ENCODE peak calls at places on chromosomes 3 and 15, in ten cellular contexts. A is CD4-positive, CD25-positive, alpha-beta regulatory T cell; R is CD8-positive, alpha-beta memory T cell; C is pancreas; U is prostate gland; H is fibroblast of lung; J is WERI-Rb-1; T is cardiac muscle cell; Z is PC-3; O is IMR-90. X is an unnamed sample. For H3K9me3, the result is how much of the 10 kb centered on the place peaks cover.

GRCh38 chr3:56997675-56998074 is 62.8 kb upstream of the SPATA12 start:
- DNase-seq in R (no peak), U (no peak), C (no peak), J (no peak), T (no peak), Z (no peak), A (no peak), H (peak), O (peak), X (no peak)

GRCh38 chr3:111859974-111860859 is 1.2 kb downstream of the PHLDB2 start:
- DNase-seq in J (peak), R (peak), H (peak), A (peak), C (peak), T (peak), U (peak), Z (peak), O (peak), X (peak)

GRCh38 chr3:12292770-12293169 is 3.9 kb downstream of the PPARG start:
- DNase-seq in H (no peak), A (no peak), O (no peak), T (no peak), U (no peak), Z (no peak), J (no peak), R (no peak), C (no peak), X (no peak)

GRCh38 chr3:133463441-133463860 is 63.6 kb downstream of the BFSP2 start:
- DNase-seq in T (no peak), J (no peak), H (no peak), U (no peak), C (no peak), A (no peak), O (no peak), Z (no peak), R (no peak), X (no peak)

GRCh38 chr3:46695177-46695961 is 1.9 kb upstream of the ALS2CL start:
- DNase-seq in R (no peak), O (no peak), C (peak), U (no peak), Z (peak), H (no peak), J (peak), T (no peak), A (peak), X (peak)

GRCh38 chr3:190671658-190672057 is 157.8 kb downstream of the IL1RAP start:
- DNase-seq in U (no peak), O (peak), R (no peak), T (no peak), H (peak), Z (peak), C (no peak), A (no peak), J (no peak), X (no peak)

GRCh38 chr3:31636063-31636462 is 103.3 kb downstream of the STT3B start:
- DNase-seq in T (no peak), Z (no peak), H (peak), R (no peak), J (no peak), A (no peak), U (no peak), O (no peak), C (no peak), X (no peak)

GRCh38 chr3:150757364-150757763 is 5.6 kb downstream of the SIAH2 start:
- DNase-seq in A (no peak), J (no peak), T (no peak), R (no peak), O (no peak), C (no peak), U (no peak), H (no peak), Z (no peak), X (no peak)

GRCh38 chr3:58536501-58537411 is at the start of gene ACOX2:
- DNase-seq in T (peak), U (peak), A (no peak), C (peak), J (no peak), R (no peak), H (peak), Z (no peak), O (peak), X (peak)

GRCh38 chr3:16050641-16051467 is 123.6 kb upstream of the GALNT15 start:
- DNase-seq in O (no peak), U (no peak), Z (no peak), A (no peak), T (no peak), J (no peak), H (no peak), R (no peak), C (no peak), X (no peak)

GRCh38 chr3:121698513-121698912 is 37.8 kb upstream of the HCLS1 start:
- DNase-seq in J (no peak), U (no peak), A (no peak), T (no peak), R (no peak), H (no peak), C (no peak), Z (no peak), O (no peak), X (no peak)

GRCh38 chr3:48897401-48898376 is 993 bp downstream of the SLC25A20 start:
- DNase-seq in O (no peak), T (no peak), C (peak), J (no peak), R (no peak), Z (peak), U (no peak), A (no peak), H (peak), X (no peak)

GRCh38 chr3:31379598-31379997 is 153.1 kb upstream of the STT3B start:
- DNase-seq in J (no peak), T (no peak), R (no peak), H (peak), C (no peak), O (no peak), Z (no peak), A (no peak), U (no peak), X (no peak)

GRCh38 chr3:127351775-127352350 is 64.0 kb upstream of the PRR20G start:
- DNase-seq in T (no peak), Z (no peak), J (no peak), C (no peak), O (no peak), R (no peak), U (no peak), H (no peak), A (no peak), X (no peak)

GRCh38 chr15:73700041-73700842 is 16.1 kb downstream of the CD276 start:
- DNase-seq in U (peak), O (peak), C (peak), H (peak), R (peak), J (peak), A (peak), Z (peak), T (peak), X (peak)

GRCh38 chr3:20056727-20057611 is 16.7 kb downstream of the KAT2B start:
- DNase-seq in C (no peak), A (no peak), R (no peak), T (no peak), U (peak), Z (peak), J (no peak), O (peak), H (peak), X (no peak)

GRCh38 chr3:144995856-144996255 is 1024.2 kb downstream of the DIPK2A start:
- DNase-seq in U (no peak), T (no peak), Z (no peak), C (no peak), H (no peak), R (no peak), J (no peak), A (no peak), O (no peak), X (no peak)

GRCh38 chr3:13105851-13106250 is 32.6 kb upstream of the IQSEC1 start:
- DNase-seq in T (no peak), A (no peak), H (no peak), U (no peak), R (no peak), O (no peak), C (no peak), J (peak), Z (peak), X (peak)

GRCh38 chr3:169150343-169150742 is 513.2 kb downstream of the MECOM start:
- DNase-seq in Z (no peak), U (no peak), R (no peak), T (no peak), H (no peak), O (peak), C (no peak), J (no peak), A (no peak), X (no peak)

DNA sequence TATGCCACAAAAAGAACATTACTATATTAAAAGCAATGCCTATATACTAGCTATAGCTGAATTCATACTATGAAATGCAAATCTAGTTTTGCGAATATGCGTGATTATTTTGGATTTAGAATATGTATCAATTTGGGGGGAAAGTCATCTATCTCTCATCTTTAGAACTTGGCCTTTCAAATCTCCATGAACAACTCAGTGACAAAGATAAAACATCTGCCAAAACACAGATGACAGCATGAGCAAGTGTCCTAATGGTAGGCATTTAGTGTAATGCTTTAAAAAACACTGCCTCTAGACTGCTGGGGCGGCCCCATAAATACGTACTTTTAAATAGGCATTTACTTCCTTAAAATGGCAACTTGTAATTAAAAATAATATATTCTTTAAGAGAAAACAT is 2.7 kb downstream of the CD47 start:
- DNase-seq in C (no peak), A (no peak), O (no peak), U (no peak), Z (peak), R (no peak), J (no peak), H (no peak), T (no peak), X (no peak)
- H3K4me3 ChIP-seq in C (no peak), A (peak), O (no peak), U (peak), Z (peak), R (peak), J (no peak), H (no peak), T (no peak), X (peak)

GRCh38 chr3:123893012-123893411 is 8.9 kb upstream of the MYLK start:
- DNase-seq in O (no peak), H (no peak), A (no peak), J (no peak), T (no peak), R (no peak), Z (no peak), C (no peak), U (no peak), X (no peak)
- H3K9me3 ChIP-seq in O (under half), H (under half), A (under half), J (under half), T (under half), R (under half), Z (under half), C (under half), U (under half), X (under half)

GRCh38 chr3:70854108-70854507 is 541.7 kb upstream of the MDFIC2 start:
- DNase-seq in H (no peak), C (no peak), A (no peak), R (no peak), U (no peak), J (no peak), Z (no peak), O (no peak), T (peak), X (no peak)

GRCh38 chr3:70855139-70855538 is 542.7 kb upstream of the MDFIC2 start:
- DNase-seq in T (no peak), Z (no peak), H (peak), A (no peak), R (no peak), U (no peak), C (no peak), J (no peak), O (peak), X (no peak)

GRCh38 chr3:70861234-70861633 is 548.8 kb upstream of the MDFIC2 start:
- DNase-seq in O (peak), C (no peak), J (no peak), Z (no peak), T (no peak), U (no peak), R (no peak), H (no peak), A (no peak), X (no peak)

GRCh38 chr3:70856414-70857162 is 544.1 kb upstream of the MDFIC2 start:
- DNase-seq in Z (peak), C (no peak), H (peak), J (no peak), T (no peak), R (no peak), A (no peak), O (peak), U (no peak), X (no peak)

DNA sequence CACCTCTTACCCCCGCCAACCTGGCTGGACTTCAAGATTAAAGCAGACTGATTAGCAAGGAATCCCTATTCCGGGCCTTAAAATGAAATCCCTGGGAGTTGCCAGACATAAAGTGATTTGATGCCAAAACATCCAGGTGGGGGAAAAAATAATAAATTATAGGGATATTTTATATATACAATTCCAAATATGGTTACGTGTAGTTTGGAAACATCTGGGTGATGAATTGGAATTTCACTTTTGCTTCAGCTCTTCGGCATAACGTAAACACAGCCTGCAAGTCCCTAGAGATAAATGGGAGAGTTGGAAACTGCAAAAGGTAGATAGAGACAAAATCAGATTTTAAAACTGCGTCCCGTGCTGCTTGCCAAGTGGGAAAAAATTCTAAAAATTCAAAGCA is 545.5 kb upstream of the MDFIC2 start:
- DNase-seq in C (no peak), J (no peak), U (no peak), A (no peak), R (no peak), T (no peak), O (peak), H (peak), Z (no peak), X (no peak)
- H3K4me3 ChIP-seq in C (no peak), J (no peak), U (no peak), A (no peak), R (no peak), T (no peak), O (no peak), H (no peak), Z (no peak), X (no peak)

DNA sequence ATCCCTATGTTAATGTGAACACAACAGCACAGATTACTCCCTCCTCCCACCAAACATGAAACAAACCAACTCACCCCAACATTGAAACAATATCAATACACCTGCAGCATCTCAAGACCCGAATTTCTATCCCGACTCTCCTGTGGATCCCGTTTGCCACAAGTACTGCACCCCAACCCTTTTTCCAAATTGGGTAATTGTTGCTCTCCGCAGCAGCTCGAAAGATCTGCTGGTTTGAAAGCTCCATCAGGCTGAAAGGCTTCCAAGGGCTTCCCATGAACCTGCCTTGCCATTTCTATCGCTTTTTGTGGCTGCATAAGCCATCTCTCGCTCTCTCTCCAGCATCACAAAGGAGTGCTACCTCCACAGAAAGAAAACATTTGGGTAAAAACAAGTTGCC is 2.3 kb upstream of the FEZF2 start:
- DNase-seq in H (no peak), U (no peak), T (no peak), J (no peak), Z (no peak), R (no peak), C (no peak), A (no peak), O (no peak), X (no peak)
- H3K9me3 ChIP-seq in H (under half), U (under half), T (under half), J (under half), Z (under half), R (under half), C (under half), A (under half), O (under half), X (under half)

DNA sequence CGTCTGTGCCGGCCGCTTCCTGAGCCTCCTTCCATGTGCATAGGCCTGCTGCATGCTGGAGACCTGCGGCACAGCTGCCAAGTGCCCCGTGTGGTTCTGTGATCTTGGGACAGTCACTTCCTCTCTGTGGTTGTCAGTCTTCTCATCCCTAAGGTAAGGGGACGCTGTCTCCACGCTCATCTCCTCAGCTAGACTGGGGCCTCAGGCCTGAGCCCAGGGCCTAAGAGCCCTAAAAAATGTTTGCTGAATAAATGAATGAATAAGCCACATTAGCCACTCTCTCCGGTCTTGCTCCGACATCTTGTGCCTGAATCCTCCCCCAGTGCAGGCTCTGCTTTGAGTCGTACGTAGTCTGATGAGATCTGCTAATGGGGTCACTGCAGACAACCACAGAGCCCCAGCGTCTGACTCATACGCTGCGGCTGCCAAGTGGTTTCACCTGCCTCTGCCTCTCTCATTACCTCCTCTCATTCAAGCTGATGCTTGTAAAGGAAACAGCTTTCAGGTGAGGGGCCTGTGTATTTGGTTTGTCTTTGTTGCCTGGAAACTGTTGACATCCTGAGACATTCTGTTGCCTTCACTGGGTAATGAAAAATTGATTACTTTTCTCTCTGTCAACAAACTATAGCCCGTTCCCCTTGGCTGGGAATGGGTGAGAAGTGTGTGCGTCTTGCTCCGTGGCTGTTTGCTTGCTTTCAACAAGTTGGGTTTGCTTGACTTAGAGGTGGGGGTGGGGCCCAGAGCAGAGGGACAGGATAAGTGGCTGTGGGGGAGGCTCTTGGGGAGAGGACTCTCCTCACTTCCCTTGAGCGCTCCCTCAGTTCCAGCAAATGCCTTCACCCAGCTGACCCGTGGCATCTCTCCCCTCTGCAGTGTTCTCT is 15.9 kb downstream of the RPLP1 start:
- DNase-seq in A (peak), Z (peak), R (peak), T (no peak), C (no peak), H (no peak), O (peak), J (no peak), U (peak), X (no peak)
- H3K4me3 ChIP-seq in A (peak), Z (peak), R (peak), T (no peak), C (no peak), H (no peak), O (no peak), J (no peak), U (no peak), X (no peak)

GRCh38 chr15:52677593-52677992 is 1.6 kb downstream of the ATOSA start:
- DNase-seq in H (peak), A (no peak), Z (peak), C (no peak), J (no peak), U (no peak), R (no peak), T (peak), O (no peak), X (no peak)
- H3K9me3 ChIP-seq in H (under half), A (under half), Z (under half), C (under half), J (under half), U (under half), R (under half), T (under half), O (under half), X (under half)

GRCh38 chr3:81868597-81868996 is 107.2 kb upstream of the GBE1 start:
- DNase-seq in A (no peak), R (no peak), J (no peak), Z (no peak), H (no peak), C (no peak), T (no peak), U (no peak), O (no peak), X (no peak)

GRCh38 chr3:81863714-81864113 is 102.3 kb upstream of the GBE1 start:
- DNase-seq in H (no peak), C (no peak), J (no peak), O (no peak), T (no peak), U (no peak), R (no peak), Z (no peak), A (no peak), X (no peak)

GRCh38 chr3:81867875-81868274 is 106.4 kb upstream of the GBE1 start:
- DNase-seq in Z (no peak), J (no peak), U (no peak), T (no peak), H (no peak), R (no peak), C (no peak), A (no peak), O (no peak), X (no peak)

GRCh38 chr3:81861593-81861992 is 100.1 kb upstream of the GBE1 start:
- DNase-seq in R (no peak), Z (no peak), H (no peak), C (no peak), U (no peak), T (no peak), A (no peak), O (no peak), J (no peak), X (no peak)

GRCh38 chr3:81864273-81864672 is 102.8 kb upstream of the GBE1 start:
- DNase-seq in H (no peak), Z (no peak), R (no peak), C (no peak), J (no peak), A (no peak), T (peak), U (no peak), O (no peak), X (no peak)
- H3K4me3 ChIP-seq in H (no peak), Z (no peak), R (no peak), C (no peak), J (no peak), A (no peak), T (no peak), U (no peak), O (no peak), X (no peak)

X was measured in psoas muscle.